ENCODE peak calls at places on chromosomes 4 and X, in seven cellular contexts. Z, O, R, F, A, U and K are unnamed samples.
A peak's percentile ranks its signal among the peaks of the same experiment; 100 is the strongest.

GRCh38 chrX:88425739-88426138 is 321.3 kb upstream of the CPXCR1 start:
- DNase-seq in Z (no peak), O (no peak), R (peak; percentile 6), F (no peak), A (no peak), U (no peak), K (no peak)

GRCh38 chr4:73010789-73011628 is 58.5 kb downstream of the COX18 start:
- DNase-seq in Z (no peak), O (no peak), R (no peak), F (no peak), A (no peak), U (no peak), K (no peak)

GRCh38 chr4:3293410-3294391 is 880 bp downstream of the RGS12 start:
- DNase-seq in Z (no peak), O (no peak), R (no peak), F (peak; percentile 53), A (no peak), U (no peak), K (no peak)

GRCh38 chr4:20881658-20882057 is 181.4 kb downstream of the PACRGL start:
- DNase-seq in Z (no peak), O (no peak), R (no peak), F (no peak), A (no peak), U (no peak), K (no peak)

GRCh38 chr4:83852085-83852451 is 316.2 kb downstream of the GPAT3 start:
- DNase-seq in Z (peak; percentile 28), O (no peak), R (peak; percentile 54), F (no peak), A (peak; percentile 67), U (no peak), K (no peak)

GRCh38 chr4:3335385-3335784 is 42.6 kb downstream of the RGS12 start:
- DNase-seq in Z (no peak), O (no peak), R (no peak), F (no peak), A (no peak), U (no peak), K (no peak)

GRCh38 chrX:110108381-110108796 is 105.5 kb downstream of the TMEM164 start:
- DNase-seq in Z (no peak), O (no peak), R (peak; percentile 79), F (no peak), A (peak; percentile 33), U (no peak), K (no peak)

GRCh38 chrX:110219920-110220319 is 98.0 kb downstream of the AMMECR1 start:
- DNase-seq in Z (no peak), O (no peak), R (peak; percentile 56), F (no peak), A (peak; percentile 37), U (no peak), K (no peak)

GRCh38 chrX:9515973-9516538 is 51.2 kb downstream of the TBL1X start:
- DNase-seq in Z (no peak), O (no peak), R (peak; percentile 36), F (no peak), A (no peak), U (no peak), K (no peak)

GRCh38 chrX:40459576-40460158 is 121.1 kb upstream of the ATP6AP2 start:
- DNase-seq in Z (no peak), O (no peak), R (no peak), F (no peak), A (no peak), U (no peak), K (no peak)

GRCh38 chrX:9662148-9662547 is 103.5 kb downstream of the GPR143 start:
- DNase-seq in Z (no peak), O (no peak), R (peak; percentile 59), F (no peak), A (peak; percentile 30), U (no peak), K (no peak)

GRCh38 chrX:97882306-97882705 is 998.6 kb downstream of the RPA4 start:
- DNase-seq in Z (no peak), O (no peak), R (no peak), F (no peak), A (peak; percentile 7), U (no peak), K (no peak)

GRCh38 chrX:122582280-122582679 is 601.8 kb upstream of the GRIA3 start:
- DNase-seq in Z (no peak), O (no peak), R (no peak), F (no peak), A (peak; percentile 21), U (no peak), K (no peak)

GRCh38 chr4:154707877-154708276 is 35.9 kb upstream of the LRAT start:
- DNase-seq in Z (no peak), O (no peak), R (no peak), F (no peak), A (no peak), U (no peak), K (no peak)

GRCh38 chr4:155738548-155738947 is 20.3 kb upstream of the GUCY1B1 start:
- DNase-seq in Z (no peak), O (no peak), R (no peak), F (no peak), A (peak; percentile 72), U (no peak), K (no peak)

GRCh38 chrX:33336783-33337182 is 125.4 kb upstream of the DMD start:
- DNase-seq in Z (no peak), O (no peak), R (peak; percentile 29), F (no peak), A (no peak), U (no peak), K (no peak)

GRCh38 chr4:4869731-4870483 is 10.4 kb downstream of the MSX1 start:
- DNase-seq in Z (peak; percentile 33), O (no peak), R (no peak), F (no peak), A (no peak), U (no peak), K (no peak)

GRCh38 chr4:18398661-18399060 is 377.1 kb upstream of the LCORL start:
- DNase-seq in Z (no peak), O (no peak), R (no peak), F (no peak), A (no peak), U (peak; percentile 89), K (no peak)

GRCh38 chr4:122914292-122914904 is 8.0 kb downstream of the NUDT6 start:
- DNase-seq in Z (no peak), O (no peak), R (peak; percentile 76), F (no peak), A (no peak), U (no peak), K (no peak)

GRCh38 chr4:61572160-61572559 is 372.0 kb downstream of the ADGRL3 start:
- DNase-seq in Z (no peak), O (no peak), R (peak; percentile 58), F (no peak), A (no peak), U (no peak), K (no peak)

GRCh38 chr4:15110120-15110571 is 107.9 kb downstream of the CPEB2 start:
- DNase-seq in Z (no peak), O (no peak), R (no peak), F (no peak), A (no peak), U (no peak), K (no peak)

GRCh38 chr4:186946682-186947294 is 223.1 kb upstream of the FAT1 start:
- DNase-seq in Z (no peak), O (no peak), R (peak; percentile 42), F (no peak), A (no peak), U (no peak), K (no peak)

GRCh38 chr4:113317523-113317922 is 268.1 kb downstream of the ANK2 start:
- DNase-seq in Z (no peak), O (no peak), R (no peak), F (no peak), A (no peak), U (no peak), K (no peak)

GRCh38 chr4:124631760-124632159 is 80.8 kb downstream of the ANKRD50 start:
- DNase-seq in Z (peak; percentile 67), O (no peak), R (peak; percentile 97), F (peak; percentile 45), A (peak; percentile 94), U (no peak), K (no peak)

GRCh38 chrX:130118941-130119640 is 8.8 kb upstream of the ELF4 start:
- DNase-seq in Z (peak; percentile 57), O (no peak), R (peak; percentile 35), F (no peak), A (no peak), U (no peak), K (no peak)

GRCh38 chr4:836781-837301 is 10.9 kb upstream of the CPLX1 start:
- DNase-seq in Z (no peak), O (no peak), R (no peak), F (no peak), A (no peak), U (no peak), K (no peak)

GRCh38 chr4:148210661-148211060 is 231.6 kb downstream of the NR3C2 start:
- DNase-seq in Z (no peak), O (no peak), R (no peak), F (no peak), A (no peak), U (no peak), K (no peak)

GRCh38 chr4:184826315-184827266 is 823 bp upstream of the ACSL1 start:
- DNase-seq in Z (no peak), O (no peak), R (no peak), F (no peak), A (no peak), U (peak; percentile 55), K (no peak)

GRCh38 chr4:138670681-138671080 is 344.9 kb upstream of the NOCT start:
- DNase-seq in Z (no peak), O (no peak), R (no peak), F (no peak), A (no peak), U (no peak), K (no peak)

GRCh38 chr4:150510176-150510875 is 71.6 kb upstream of the MAB21L2 start:
- DNase-seq in Z (peak; percentile 46), O (no peak), R (peak; percentile 92), F (no peak), A (peak; percentile 66), U (no peak), K (no peak)

GRCh38 chrX:26783512-26784225 is 567.7 kb downstream of the MAGEB5 start:
- DNase-seq in Z (no peak), O (no peak), R (peak; percentile 25), F (no peak), A (no peak), U (peak; percentile 11), K (no peak)

GRCh38 chrX:153725039-153725831 is 579 bp downstream of the ABCD1 start:
- DNase-seq in Z (no peak), O (no peak), R (no peak), F (no peak), A (no peak), U (peak; percentile 45), K (no peak)

GRCh38 chr4:119149110-119149509 is 13.5 kb downstream of the MYOZ2 start:
- DNase-seq in Z (no peak), O (no peak), R (peak; percentile 18), F (no peak), A (no peak), U (no peak), K (no peak)

GRCh38 chr4:72529144-72529822 is 39.7 kb downstream of the ADAMTS3 start:
- DNase-seq in Z (no peak), O (no peak), R (no peak), F (no peak), A (no peak), U (no peak), K (no peak)

GRCh38 chr4:89256203-89256800 is 51.3 kb downstream of the GPRIN3 start:
- DNase-seq in Z (no peak), O (no peak), R (no peak), F (no peak), A (no peak), U (peak; percentile 54), K (no peak)